ENCODE peak calls at places on chromosomes 11 and 22, in five cellular contexts. B is GM23248, Z is A549, G is neural progenitor cell, S is OCI-LY7. T is an unnamed sample.
A peak's percentile ranks its signal among the peaks of the same experiment; 100 is the strongest.

GRCh38 chr11:11426226-11426915 is 73.3 kb upstream of the CSNK2A3 start:
- DNase-seq in Z (no peak), B (peak; percentile 67), S (no peak), G (no peak), T (no peak)

GRCh38 chr11:64208086-64208795 is 1.7 kb downstream of the FERMT3 start:
- DNase-seq in Z (no peak), G (peak; percentile 1), S (peak; percentile 29), B (no peak), T (no peak)

GRCh38 chr11:28606930-28607329 is 498.7 kb downstream of the METTL15 start:
- DNase-seq in S (no peak), B (no peak), G (no peak), Z (no peak), T (no peak)

GRCh38 chr11:101944896-101945295 is 28.6 kb upstream of the ANGPTL5 start:
- DNase-seq in S (no peak), Z (no peak), G (no peak), B (no peak), T (no peak)

GRCh38 chr22:35064664-35065063 is 1.3 kb upstream of the ISX start:
- DNase-seq in G (no peak), Z (no peak), S (no peak), B (no peak), T (peak; percentile 59)

GRCh38 chr22:31079095-31079642 is 1.9 kb upstream of the SMTN start:
- DNase-seq in S (peak; percentile 48), B (no peak), G (no peak), Z (no peak), T (no peak)

GRCh38 chr22:41642711-41643110 is 21.6 kb downstream of the XRCC6 start:
- DNase-seq in Z (no peak), B (peak; percentile 60), S (no peak), G (no peak), T (no peak)

GRCh38 chr22:19626666-19627065 is 87.6 kb upstream of the SEPTIN5 start:
- DNase-seq in G (no peak), B (no peak), S (no peak), Z (no peak), T (no peak)

GRCh38 chr11:19766206-19766605 is 53.6 kb downstream of the NAV2 start:
- DNase-seq in Z (no peak), G (peak; percentile 52), B (peak; percentile 48), S (no peak), T (no peak)

GRCh38 chr11:27934830-27935145 is 173.2 kb downstream of the KIF18A start:
- DNase-seq in B (peak; percentile 96), G (no peak), S (no peak), Z (peak; percentile 83), T (no peak)

GRCh38 chr11:113519989-113520613 is 44.9 kb upstream of the DRD2 start:
- DNase-seq in S (no peak), Z (no peak), B (peak; percentile 43), G (no peak), T (no peak)

GRCh38 chr11:126585388-126586302 is 230.2 kb downstream of the ST3GAL4 start:
- DNase-seq in G (peak; percentile 58), S (no peak), Z (peak; percentile 31), B (peak; percentile 97), T (no peak)

GRCh38 chr22:48702573-48703264 is 1125.0 kb downstream of the BRD1 start:
- DNase-seq in G (peak; percentile 28), B (no peak), S (no peak), Z (no peak), T (no peak)

GRCh38 chr22:50320671-50321325 is 6.0 kb downstream of the DENND6B start:
- DNase-seq in G (no peak), Z (no peak), B (no peak), S (no peak), T (no peak)

GRCh38 chr11:120747801-120748484 is 236.4 kb downstream of the GRIK4 start:
- DNase-seq in G (no peak), Z (no peak), S (no peak), B (no peak), T (no peak)

GRCh38 chr11:849951-850776 is 7.5 kb downstream of the TSPAN4 start:
- DNase-seq in G (peak; percentile 78), B (no peak), S (no peak), Z (no peak), T (no peak)

GRCh38 chr11:31340903-31341572 is 28.5 kb downstream of the DCDC1 start:
- DNase-seq in S (peak; percentile 24), G (peak; percentile 49), B (peak; percentile 59), Z (peak; percentile 15), T (no peak)

GRCh38 chr11:12094872-12095800 is 15.3 kb upstream of the MICAL2 start:
- DNase-seq in S (no peak), G (no peak), Z (no peak), B (no peak), T (no peak)

GRCh38 chr11:69463181-69463891 is 18.1 kb upstream of the LINC01488 start:
- DNase-seq in G (peak; percentile 83), B (peak; percentile 92), S (no peak), Z (no peak), T (no peak)

GRCh38 chr22:50609599-50609998 is 9.0 kb downstream of the MAPK8IP2 start:
- DNase-seq in B (no peak), S (no peak), G (no peak), Z (no peak), T (no peak)

GRCh38 chr22:19779011-19779421 is 18.4 kb downstream of the TBX1 start:
- DNase-seq in S (peak; percentile 58), Z (no peak), G (no peak), B (no peak), T (no peak)

GRCh38 chr22:30806391-30806861 is 111.8 kb downstream of the OSBP2 start:
- DNase-seq in G (peak; percentile 60), Z (no peak), B (peak; percentile 51), S (no peak), T (no peak)

GRCh38 chr11:95108671-95109551 is 19.3 kb downstream of the ENDOD1 start:
- DNase-seq in B (peak; percentile 28), Z (no peak), G (peak; percentile 13), S (no peak), T (no peak)

DNA sequence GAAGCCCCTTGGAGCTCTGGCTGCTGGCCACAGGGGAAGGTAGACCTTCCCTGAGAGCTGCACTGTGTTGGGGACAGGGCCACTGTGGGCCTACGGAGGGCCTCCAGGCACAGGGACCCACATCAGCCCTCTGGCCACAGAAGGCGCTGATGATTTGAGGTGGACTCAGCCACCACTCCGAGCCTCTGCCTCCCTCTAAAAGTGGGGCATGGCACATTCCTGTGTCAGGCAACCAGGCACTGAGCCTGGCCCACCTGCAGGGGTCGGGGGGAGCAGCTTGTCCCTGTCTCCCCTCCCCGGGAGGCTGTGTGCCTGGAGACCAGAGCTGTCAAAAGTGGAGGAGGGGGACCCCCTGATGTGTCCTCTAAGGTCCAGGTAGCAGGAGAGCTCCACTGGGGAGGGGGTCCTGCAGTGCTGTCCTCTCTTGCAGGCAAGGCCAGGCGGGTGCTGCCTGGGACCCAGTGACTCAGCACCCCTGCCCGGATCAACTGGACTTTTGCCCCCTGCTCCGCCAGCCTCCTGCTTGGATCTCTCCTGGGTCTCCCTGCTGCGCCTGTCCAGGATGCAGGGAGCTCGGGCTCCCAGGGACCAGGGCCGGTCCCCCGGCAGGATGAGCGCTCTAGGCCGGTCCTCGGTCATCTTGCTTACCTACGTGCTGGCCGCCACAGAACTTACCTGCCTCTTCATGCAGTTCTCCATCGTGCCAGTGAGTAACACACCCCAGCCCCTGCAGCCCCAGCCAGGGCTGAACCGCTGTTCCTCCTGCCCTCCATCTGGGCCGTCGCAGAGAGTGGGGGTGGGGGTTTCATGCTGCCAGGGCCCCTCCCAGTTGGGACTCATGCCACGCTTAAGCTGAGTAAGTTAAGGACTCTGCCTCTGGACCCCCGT is 17.5 kb upstream of the CDKN1C start:
- DNase-seq in B (no peak), Z (no peak), S (no peak), G (peak; percentile 29), T (no peak)
- H3K4me2 ChIP-seq in B (peak overlapping the region; percentile 80), Z (peak overlapping the region; percentile 98), S (peak overlapping the region; percentile 86), G (peak overlapping the region; percentile 87), T (peak overlapping the region; percentile 91)

GRCh38 chr11:10351435-10351767 is 46.5 kb downstream of the ADM start:
- DNase-seq in Z (no peak), S (no peak), B (no peak), G (no peak), T (no peak)

GRCh38 chr11:10352911-10353550 is 48.2 kb downstream of the ADM start:
- DNase-seq in Z (no peak), S (no peak), B (no peak), G (no peak), T (no peak)

GRCh38 chr11:10349806-10350205 is 44.9 kb downstream of the ADM start:
- DNase-seq in G (no peak), Z (no peak), B (no peak), S (no peak), T (no peak)

GRCh38 chr11:10350341-10350740 is 45.5 kb downstream of the ADM start:
- DNase-seq in G (no peak), S (no peak), Z (no peak), B (peak; percentile 56), T (no peak)

GRCh38 chr11:10351768-10352641 is 47.1 kb downstream of the ADM start:
- DNase-seq in S (no peak), B (peak; percentile 93), Z (peak; percentile 21), G (peak; percentile 94), T (no peak)
- H3K4me3 ChIP-seq in S (no peak overlapping the region), B (peak overlapping the region; percentile 32), Z (no peak overlapping the region), G (peak overlapping the region; percentile 21), T (no peak overlapping the region)

GRCh38 chr11:10415817-10416392 is 39.2 kb upstream of the AMPD3 start:
- DNase-seq in B (no peak), Z (no peak), S (peak; percentile 11), G (no peak), T (no peak)

GRCh38 chr11:10412266-10412665 is 42.8 kb upstream of the AMPD3 start:
- DNase-seq in B (no peak), S (no peak), G (no peak), Z (no peak), T (no peak)

GRCh38 chr11:10413268-10413667 is 41.8 kb upstream of the AMPD3 start:
- DNase-seq in S (peak; percentile 69), Z (no peak), B (no peak), G (no peak), T (peak; percentile 86)

GRCh38 chr11:10414181-10414580 is 40.9 kb upstream of the AMPD3 start:
- DNase-seq in G (no peak), S (no peak), Z (no peak), B (no peak), T (peak; percentile 77)

DNA sequence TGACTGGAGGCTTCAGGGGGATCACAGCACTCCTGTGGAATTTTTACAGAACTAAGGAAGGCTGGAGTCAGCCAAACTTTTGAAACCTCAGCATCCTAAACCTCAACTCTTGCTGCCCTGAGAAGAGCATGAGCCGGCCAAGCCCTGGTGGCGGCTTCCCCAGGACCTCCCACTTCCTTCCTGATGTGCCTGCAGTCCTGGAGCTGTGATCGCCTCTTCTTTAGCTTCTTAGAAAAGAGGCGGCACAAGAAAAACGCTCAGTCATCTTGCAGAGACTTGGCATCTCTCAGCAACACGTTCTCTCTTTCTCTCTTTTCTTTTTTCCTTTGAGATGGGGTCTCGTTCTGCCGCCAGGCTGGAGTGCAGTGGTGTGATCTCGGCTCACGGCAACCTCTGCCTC is 40.4 kb upstream of the AMPD3 start:
- DNase-seq in Z (no peak), S (no peak), G (no peak), B (peak; percentile 66), T (peak; percentile 90)
- H3K4me2 ChIP-seq in Z (no peak overlapping the region), S (no peak overlapping the region), G (no peak overlapping the region), B (peak overlapping the region; percentile 50), T (peak overlapping the region; percentile 82)

DNA sequence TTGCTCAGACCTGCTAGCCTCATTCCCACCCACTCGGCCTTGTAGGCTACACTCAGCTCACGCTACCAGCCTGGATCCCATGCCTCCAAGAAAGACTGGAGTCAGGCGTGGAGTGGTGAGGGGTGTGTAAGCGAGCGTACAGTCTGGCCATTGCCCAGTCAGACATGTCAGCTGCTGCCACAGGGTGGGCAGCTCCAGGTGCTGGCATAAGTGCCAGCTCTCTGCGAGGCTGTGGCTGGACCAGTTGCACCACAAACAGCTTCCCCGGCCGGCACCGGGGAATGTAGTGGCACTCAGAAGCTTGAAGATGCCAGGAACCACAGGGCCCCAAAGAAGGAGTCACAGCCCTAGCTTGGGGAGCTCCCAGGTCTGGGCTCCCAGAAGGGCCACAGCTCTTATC is 6.3 kb downstream of the SBF2 start:
- DNase-seq in Z (no peak), S (no peak), B (no peak), G (no peak), T (no peak)
- H3K4me3 ChIP-seq in Z (no peak overlapping the region), S (no peak overlapping the region), B (no peak overlapping the region), G (no peak overlapping the region), T (no peak overlapping the region)